ENCODE peak calls at places on chromosome 16, in eight cellular contexts. C is ovary, M is transverse colon, L is IMR-90, D is sigmoid colon, Y is gastrocnemius medialis, W is right lobe of liver, H is A549. V is an unnamed sample.

GRCh38 chr16:80580109-80580832 is 39.5 kb downstream of the DYNLRB2 start:
- DNase-seq in D (no peak), W (no peak), L (peak; percentile 45), M (no peak), Y (no peak), H (peak; percentile 4), C (no peak), V (no peak)

GRCh38 chr16:89801800-89802199 is 14.6 kb downstream of the FANCA start:
- DNase-seq in C (no peak), H (no peak), M (no peak), W (no peak), D (no peak), L (peak; percentile 59), Y (no peak), V (no peak)

GRCh38 chr16:22628994-22629393 is 118.3 kb downstream of the NPIPB5 start:
- DNase-seq in D (no peak), M (no peak), C (no peak), W (no peak), L (no peak), H (no peak), Y (no peak), V (no peak)

GRCh38 chr16:81227780-81228179 is 10.7 kb upstream of the BCO1 start:
- DNase-seq in D (no peak), H (no peak), W (no peak), Y (no peak), L (no peak), M (no peak), C (no peak), V (no peak)

GRCh38 chr16:379183-379960 is 2.4 kb downstream of the PGAP6 start:
- DNase-seq in W (no peak), D (no peak), H (no peak), Y (no peak), M (peak; percentile 84), L (no peak), C (no peak), V (no peak)

GRCh38 chr16:67277999-67278772 is 1.1 kb upstream of the PLEKHG4 start:
- DNase-seq in M (no peak), L (peak; percentile 90), D (no peak), C (peak; percentile 45), W (no peak), H (no peak), Y (no peak), V (no peak)

GRCh38 chr16:54633943-54634362 is 296.7 kb upstream of the IRX5 start:
- DNase-seq in M (no peak), D (no peak), W (no peak), L (no peak), H (peak; percentile 51), Y (no peak), C (no peak), V (no peak)

GRCh38 chr16:4688674-4689045 is 4.7 kb upstream of the NUDT16L1 start:
- DNase-seq in D (peak; percentile 61), Y (no peak), H (no peak), L (no peak), C (no peak), W (peak; percentile 26), M (no peak), V (no peak)

GRCh38 chr16:14345512-14346115 is 274.5 kb downstream of the MRTFB start:
- DNase-seq in C (no peak), M (no peak), W (peak; percentile 85), H (no peak), Y (no peak), D (no peak), L (no peak), V (no peak)

GRCh38 chr16:17252064-17252463 is 218.7 kb downstream of the XYLT1 start:
- DNase-seq in D (no peak), C (no peak), M (no peak), W (no peak), H (no peak), Y (no peak), L (no peak), V (no peak)

GRCh38 chr16:5451641-5452040 is 354.0 kb upstream of the EEF2KMT start:
- DNase-seq in D (no peak), C (no peak), L (no peak), W (no peak), M (no peak), Y (no peak), H (no peak), V (no peak)

GRCh38 chr16:82317411-82318168 is 147.6 kb upstream of the MPHOSPH6 start:
- DNase-seq in W (no peak), M (no peak), D (no peak), C (no peak), Y (no peak), L (no peak), H (no peak), V (no peak)

GRCh38 chr16:29021471-29021870 is 36.6 kb downstream of the LAT start:
- DNase-seq in M (no peak), L (no peak), D (no peak), C (no peak), H (no peak), W (no peak), Y (no peak), V (no peak)

GRCh38 chr16:54938351-54939346 is 8.0 kb downstream of the IRX5 start:
- DNase-seq in M (no peak), H (no peak), D (no peak), C (no peak), W (no peak), L (no peak), Y (no peak), V (no peak)

GRCh38 chr16:75478480-75479345 is 14.2 kb upstream of the TMEM170A start:
- DNase-seq in Y (no peak), L (no peak), M (no peak), W (no peak), H (no peak), C (no peak), D (no peak), V (no peak)

GRCh38 chr16:24683250-24683649 is 46.2 kb upstream of the TNRC6A start:
- DNase-seq in Y (no peak), L (no peak), M (no peak), D (no peak), C (no peak), H (no peak), W (no peak), V (no peak)

GRCh38 chr16:69711115-69711740 is 15.1 kb downstream of the NQO1 start:
- DNase-seq in W (no peak), M (peak; percentile 56), Y (no peak), D (no peak), H (no peak), L (peak; percentile 81), C (peak; percentile 43), V (no peak)

DNA sequence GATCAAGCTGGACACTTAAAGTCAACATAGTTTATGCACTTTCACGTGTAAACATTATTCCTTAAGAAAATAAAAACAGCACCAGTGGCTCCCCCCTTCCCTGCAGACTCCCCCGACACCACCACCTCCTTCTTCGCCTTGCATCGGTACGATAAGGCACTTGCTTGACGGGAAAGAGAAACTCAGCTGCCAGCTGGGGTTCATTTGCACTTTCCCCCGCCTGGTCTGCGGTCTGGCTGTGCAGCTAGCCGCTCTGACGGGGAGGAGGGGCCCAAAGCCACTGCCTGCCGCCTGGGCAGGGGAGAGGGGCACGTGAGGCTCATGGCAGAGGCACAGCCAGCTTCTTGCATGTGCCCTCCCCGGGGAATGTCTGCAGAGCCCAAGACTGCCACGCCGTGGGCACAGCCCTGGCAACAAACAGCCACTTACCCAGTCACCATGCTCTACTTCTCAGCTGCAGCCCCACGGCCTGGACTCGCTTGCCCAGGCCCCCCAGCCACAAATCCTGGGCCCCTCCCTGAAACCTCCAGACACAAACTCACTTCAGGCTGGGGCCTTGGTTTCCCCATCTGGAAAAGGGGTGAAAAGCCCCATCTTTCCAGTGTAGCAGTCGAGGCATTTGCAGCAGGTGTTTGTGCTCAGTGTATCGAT is 16.5 kb upstream of the PRM1 start:
- DNase-seq in H (no peak), Y (peak; percentile 67), D (peak; percentile 90), C (peak; percentile 63), M (peak; percentile 84), L (peak; percentile 70), W (peak; percentile 58), V (no peak)
- TF ChIP-seq POLR2A in H (no peak), Y (no peak), D (no peak), C (no peak), M (no peak), L (no peak), W (no peak), V (no peak)

GRCh38 chr16:84618428-84619102 is 687 bp upstream of the COTL1 start:
- DNase-seq in M (no peak), W (peak; percentile 25), Y (peak; percentile 23), D (no peak), C (peak; percentile 55), H (peak; percentile 96), L (peak; percentile 98), V (no peak)
- TF ChIP-seq CTCF in M (no peak), W (no peak), Y (no peak), D (peak; percentile 20), C (no peak), H (no peak), L (peak; percentile 5), V (no peak)

DNA sequence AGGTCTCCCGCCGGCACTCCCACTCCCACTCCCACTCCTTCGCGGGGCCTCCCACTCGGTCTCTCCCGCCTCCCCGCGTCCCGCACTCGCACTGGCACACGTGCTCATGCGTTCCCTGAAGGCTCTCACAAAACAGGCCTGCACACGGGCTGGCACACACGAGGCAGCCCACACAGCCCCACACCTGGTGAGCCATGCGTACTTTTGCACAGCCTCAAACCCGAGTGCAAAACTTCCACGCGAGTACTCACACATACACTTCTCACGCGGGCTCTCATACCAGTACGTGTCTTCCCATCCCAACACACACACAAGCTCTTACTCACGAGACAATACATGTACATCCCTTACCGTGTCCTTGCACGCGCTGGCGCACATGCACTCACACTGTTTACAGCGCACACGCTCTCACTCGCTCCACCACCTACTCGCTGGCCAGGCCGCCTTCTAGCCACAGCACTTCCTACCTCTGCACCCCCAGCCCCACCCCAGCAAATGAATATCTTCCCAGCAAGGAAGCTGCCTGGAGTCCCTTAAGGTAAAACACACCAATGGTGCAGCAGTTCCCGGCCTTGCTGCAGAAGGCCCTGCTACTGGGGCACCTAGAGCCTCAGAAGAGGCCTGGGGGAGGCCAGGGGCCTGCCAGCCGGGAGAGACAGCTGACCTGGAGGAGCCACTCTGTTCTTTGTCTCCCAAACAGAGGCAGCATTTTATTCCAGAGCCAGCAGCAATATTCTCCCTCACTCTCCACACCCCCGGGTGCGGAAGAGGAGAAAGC is 533 bp upstream of the KIFC3 start:
- DNase-seq in H (peak; percentile 86), C (peak; percentile 31), L (peak; percentile 54), Y (no peak), W (no peak), M (no peak), D (no peak), V (no peak)
- H3K27ac ChIP-seq in H (peak overlapping the region; percentile 100), C (peak overlapping the region; percentile 65), L (peak overlapping the region; percentile 82), Y (peak overlapping the region; percentile 54), W (peak overlapping the region; percentile 83), M (peak overlapping the region; percentile 82), D (peak overlapping the region; percentile 83), V (peak overlapping the region; percentile 93)

DNA sequence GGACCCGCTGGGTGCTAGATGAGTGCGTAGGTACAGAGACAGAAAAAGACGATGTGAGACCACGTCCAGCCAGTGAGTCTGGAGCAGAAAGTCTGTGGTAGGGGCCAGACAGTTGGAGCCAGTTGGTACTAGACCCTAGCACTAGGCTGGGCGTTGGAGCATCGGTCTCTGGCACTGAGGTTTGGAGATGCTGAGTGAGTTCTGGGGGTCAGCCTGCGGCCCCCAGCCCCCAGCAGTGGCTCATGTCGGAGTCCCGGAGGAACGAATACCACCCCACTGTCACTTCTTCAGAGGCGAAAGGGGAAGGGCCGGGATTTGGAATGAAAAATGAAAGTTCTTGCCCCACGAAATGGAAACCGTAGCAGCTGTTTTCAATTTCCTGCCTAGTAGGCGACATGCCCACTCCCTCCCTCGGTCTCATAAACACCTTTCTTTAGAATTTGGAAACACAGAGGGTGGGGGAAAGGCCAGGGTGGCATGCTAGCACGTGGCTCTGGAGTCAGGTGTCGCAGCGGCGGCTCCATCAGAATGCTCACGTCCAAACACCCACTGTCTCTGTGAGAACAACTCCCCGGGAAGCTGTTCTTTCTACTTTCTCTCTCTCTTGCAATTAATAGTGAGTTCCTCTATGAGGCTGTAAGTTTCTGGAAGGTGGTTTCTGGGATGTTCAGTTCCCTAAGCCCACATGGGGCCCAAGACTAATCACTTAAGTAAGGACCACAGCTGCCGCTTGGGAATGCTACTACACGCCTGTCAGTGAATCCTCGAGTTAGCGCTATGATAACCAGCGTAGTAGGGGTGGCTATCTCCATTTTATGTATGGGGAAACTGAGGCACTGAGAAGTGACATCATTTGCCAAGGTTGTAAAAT is 96.9 kb downstream of the IRF8 start:
- DNase-seq in H (no peak), W (no peak), Y (no peak), L (no peak), C (no peak), D (peak; percentile 27), M (no peak), V (no peak)
- TF ChIP-seq POLR2A in H (no peak), W (no peak), Y (no peak), L (no peak), C (no peak), D (no peak), M (no peak), V (no peak)

V was measured in vagina.